ENCODE peak calls at places on chromosomes 4 and X, in four cellular contexts. L, X, C and J are unnamed samples.
A peak's percentile ranks its signal among the peaks of the same experiment; 100 is the strongest.

GRCh38 chr4:104983615-104984179 is 163.0 kb upstream of the TET2 start:
- DNase-seq in C (no peak), L (no peak), X (no peak), J (no peak)

GRCh38 chr4:82601242-82602015 is 39.6 kb upstream of the TMEM150C start:
- DNase-seq in X (no peak), C (no peak), L (no peak), J (no peak)

GRCh38 chrX:31212856-31213748 is 141.3 kb upstream of the FTHL17 start:
- DNase-seq in L (no peak), X (no peak), C (no peak), J (no peak)

GRCh38 chr4:89957527-89957926 is 62.9 kb downstream of the MMRN1 start:
- DNase-seq in L (no peak), C (no peak), X (no peak), J (no peak)

GRCh38 chr4:111330786-111331185 is 707.9 kb upstream of the PITX2 start:
- DNase-seq in L (peak; percentile 23), C (no peak), X (no peak), J (no peak)

GRCh38 chrX:150766351-150767044 is 73.3 kb downstream of the MTMR1 start:
- DNase-seq in L (no peak), C (no peak), X (no peak), J (no peak)

GRCh38 chrX:12919620-12920019 is 13.2 kb downstream of the TLR8 start:
- DNase-seq in C (no peak), L (no peak), X (no peak), J (no peak)

GRCh38 chrX:47664737-47665136 is 5.8 kb upstream of the UXT start:
- DNase-seq in C (no peak), X (no peak), L (no peak), J (no peak)

GRCh38 chr4:184310171-184310567 is 92.5 kb upstream of the ENPP6 start:
- DNase-seq in L (no peak), C (no peak), X (peak; percentile 44), J (no peak)

GRCh38 chrX:133265331-133265730 is 47.2 kb upstream of the TFDP3 start:
- DNase-seq in C (no peak), L (no peak), X (no peak), J (no peak)

GRCh38 chrX:44944894-44945293 is 71.9 kb downstream of the KDM6A start:
- DNase-seq in L (no peak), C (no peak), X (no peak), J (no peak)

GRCh38 chr4:94532016-94532789 is 80.5 kb downstream of the PDLIM5 start:
- DNase-seq in L (no peak), C (peak; percentile 63), X (no peak), J (no peak)

GRCh38 chr4:181007751-181008150 is 1235.5 kb upstream of the TENM3 start:
- DNase-seq in L (no peak), C (no peak), X (no peak), J (no peak)

GRCh38 chr4:136931771-136932170 is 600.5 kb downstream of the PCDH18 start:
- DNase-seq in X (no peak), L (no peak), C (no peak), J (no peak)

GRCh38 chrX:67544281-67544680 is 460 bp downstream of the AR start:
- DNase-seq in X (no peak), L (no peak), C (no peak), J (no peak)

GRCh38 chrX:130147631-130148030 is 18.0 kb downstream of the AIFM1 start:
- DNase-seq in C (no peak), L (no peak), X (no peak), J (no peak)

GRCh38 chr4:19021617-19022016 is 1000.1 kb upstream of the LCORL start:
- DNase-seq in L (no peak), C (no peak), X (no peak), J (no peak)

GRCh38 chr4:137534516-137534915 is 2.2 kb upstream of the PCDH18 start:
- DNase-seq in X (no peak), L (no peak), C (no peak), J (no peak)

GRCh38 chr4:175441256-175441655 is 370.8 kb downstream of the GPM6A start:
- DNase-seq in C (no peak), L (no peak), X (no peak), J (no peak)

GRCh38 chr4:28146191-28146590 is 1285.5 kb downstream of the STIM2 start:
- DNase-seq in L (no peak), C (no peak), X (no peak), J (no peak)

GRCh38 chrX:130728208-130728607 is 174.8 kb downstream of the ENOX2 start:
- DNase-seq in X (no peak), L (no peak), C (no peak), J (no peak)

GRCh38 chr4:3229964-3230363 is 19.0 kb upstream of the MSANTD1 start:
- DNase-seq in C (no peak), X (no peak), L (no peak), J (no peak)

GRCh38 chrX:146887020-146887419 is 72.5 kb upstream of the CXorf51A start:
- DNase-seq in L (no peak), C (no peak), X (no peak), J (no peak)

GRCh38 chr4:73443224-73443623 is 7.2 kb downstream of the AFP start:
- DNase-seq in L (no peak), C (no peak), X (no peak), J (no peak)

GRCh38 chrX:16462912-16463311 is 187.0 kb upstream of the S100G start:
- DNase-seq in C (peak; percentile 71), L (peak; percentile 70), X (no peak), J (peak; percentile 66)